ENCODE peak calls at places on chromosome 12, in ten cellular contexts. I is NAMALWA; F is LoVo; G is left ventricle myocardium inferior; R is substantia nigra; U is T-cell; S is activated naive CD8-positive, alpha-beta T cell treated with anti-CD3 and anti-CD28 coated beads, Interleukin-2, amount 50 U/mL, for 24 hours; T is CD4-positive, alpha-beta T cell; Q is left cardiac atrium; A is fibroblast of lung. X is an unnamed sample.
A peak's percentile ranks its signal among the peaks of the same experiment; 100 is the strongest.

GRCh38 chr12:34404377-34405285 is 382.3 kb downstream of the ALG10 start:
- DNase-seq in I (no peak), T (no peak), G (peak; percentile 1), R (no peak), A (no peak), Q (peak; percentile 4), U (no peak), S (no peak), F (no peak), X (no peak)

GRCh38 chr12:117188961-117189724 is 1.1 kb downstream of the FBXO21 start:
- DNase-seq in Q (no peak), R (peak; percentile 28), T (no peak), I (no peak), F (no peak), A (peak; percentile 57), G (no peak), S (no peak), U (no peak), X (peak; percentile 39)

GRCh38 chr12:121530600-121531355 is 50.0 kb downstream of the KDM2B start:
- DNase-seq in I (peak; percentile 67), S (peak; percentile 63), A (peak; percentile 80), F (no peak), R (no peak), Q (peak; percentile 92), T (peak; percentile 73), U (peak; percentile 72), G (peak; percentile 78), X (peak; percentile 61)

GRCh38 chr12:122998316-122998715 is 17.8 kb downstream of the ARL6IP4 start:
- DNase-seq in Q (no peak), I (no peak), U (no peak), T (no peak), F (no peak), R (no peak), A (no peak), G (no peak), S (no peak), X (no peak)

GRCh38 chr12:6936642-6937480 is 6.8 kb upstream of the RNU7-1 start:
- DNase-seq in I (peak; percentile 83), S (peak; percentile 74), R (no peak), Q (no peak), A (no peak), G (no peak), U (peak; percentile 54), F (no peak), T (peak; percentile 54), X (no peak)

GRCh38 chr12:76329163-76329562 is 19.1 kb downstream of the BBS10 start:
- DNase-seq in Q (no peak), S (no peak), A (peak; percentile 66), T (no peak), R (no peak), I (no peak), G (no peak), U (no peak), F (peak; percentile 45), X (peak; percentile 45)

GRCh38 chr12:32446306-32447119 is 47.2 kb downstream of the FGD4 start:
- DNase-seq in A (no peak), I (no peak), R (no peak), U (no peak), T (no peak), S (no peak), G (no peak), Q (no peak), F (no peak), X (no peak)

GRCh38 chr12:57772429-57773322 is at the start of gene EEF1AKMT3:
- DNase-seq in A (peak; percentile 41), G (peak; percentile 75), I (no peak), U (no peak), S (peak; percentile 52), R (peak; percentile 41), T (no peak), Q (peak; percentile 78), F (peak; percentile 64), X (peak; percentile 42)

GRCh38 chr12:124914392-124915248 is at the start of gene UBC:
- DNase-seq in G (peak; percentile 90), F (peak; percentile 94), R (no peak), I (peak; percentile 88), Q (peak; percentile 92), S (peak; percentile 90), A (peak; percentile 97), U (peak; percentile 88), T (peak; percentile 88), X (no peak)

GRCh38 chr12:27564612-27565213 is 40.7 kb downstream of the PPFIBP1 start:
- DNase-seq in R (no peak), A (no peak), I (no peak), U (no peak), S (no peak), G (no peak), T (no peak), F (no peak), Q (no peak), X (no peak)

GRCh38 chr12:64621257-64621942 is 11.1 kb downstream of the RASSF3 start:
- DNase-seq in T (no peak), S (no peak), A (peak; percentile 79), U (no peak), I (peak; percentile 95), F (no peak), Q (no peak), G (no peak), R (no peak), X (no peak)

GRCh38 chr12:51678086-51678724 is 87.2 kb downstream of the SCN8A start:
- DNase-seq in T (peak; percentile 9), R (no peak), U (peak; percentile 1), G (no peak), Q (no peak), S (peak; percentile 16), I (peak; percentile 62), A (peak; percentile 62), F (peak; percentile 66), X (peak; percentile 50)

GRCh38 chr12:57713209-57713608 is 19.3 kb downstream of the OS9 start:
- DNase-seq in G (no peak), I (no peak), T (no peak), S (no peak), U (no peak), A (no peak), Q (no peak), F (no peak), R (no peak), X (no peak)

GRCh38 chr12:9331218-9331626 is 123.0 kb upstream of the PZP start:
- DNase-seq in I (peak; percentile 77), S (peak; percentile 75), T (peak; percentile 67), F (peak; percentile 69), G (peak; percentile 62), Q (peak; percentile 64), U (peak; percentile 60), R (peak; percentile 47), A (peak; percentile 62), X (peak; percentile 50)

GRCh38 chr12:3557791-3558190 is 66.8 kb downstream of the PRMT8 start:
- DNase-seq in I (no peak), A (no peak), S (no peak), R (no peak), Q (no peak), F (no peak), T (no peak), U (no peak), G (no peak), X (no peak)

GRCh38 chr12:120971299-120972180 is 6.8 kb upstream of the HNF1A start:
- DNase-seq in Q (no peak), S (peak; percentile 11), A (peak; percentile 70), R (no peak), G (no peak), U (peak; percentile 16), T (peak; percentile 29), I (peak; percentile 91), F (peak; percentile 70), X (peak; percentile 57)

GRCh38 chr12:71216725-71217579 is 59.2 kb upstream of the TSPAN8 start:
- DNase-seq in R (peak; percentile 3), A (peak; percentile 26), F (peak; percentile 99), Q (no peak), G (no peak), I (peak; percentile 59), U (no peak), T (no peak), S (no peak), X (peak; percentile 65)

GRCh38 chr12:118429703-118430383 is 53.5 kb downstream of the SUDS3 start:
- DNase-seq in F (no peak), Q (no peak), S (no peak), T (no peak), A (no peak), U (no peak), G (no peak), I (no peak), R (no peak), X (no peak)

GRCh38 chr12:26196424-26196722 is 1.0 kb downstream of the SSPN start:
- DNase-seq in S (no peak), U (no peak), R (no peak), Q (no peak), G (no peak), F (no peak), I (no peak), T (no peak), A (peak; percentile 48), X (no peak)

GRCh38 chr12:111409403-111410228 is 3.9 kb downstream of the SH2B3 start:
- DNase-seq in S (peak; percentile 59), Q (peak; percentile 81), T (no peak), F (no peak), U (no peak), I (no peak), A (peak; percentile 59), R (no peak), G (peak; percentile 78), X (peak; percentile 27)

GRCh38 chr12:27709932-27710591 is 570 bp upstream of the MRPS35 start:
- DNase-seq in F (peak; percentile 66), G (no peak), I (no peak), Q (no peak), T (no peak), A (peak; percentile 78), S (no peak), U (no peak), R (no peak), X (peak; percentile 83)